ENCODE peak calls at places on chromosomes 16 and 17, in nine cellular contexts. B, W, G, H, C, Z, K, V and A are unnamed samples.
A peak's percentile ranks its signal among the peaks of the same experiment; 100 is the strongest.

GRCh38 chr17:8375738-8376259 is 705 bp downstream of the KRABD2 start:
- DNase-seq in W (no peak), C (no peak), Z (no peak), K (no peak), B (no peak), V (no peak), H (no peak), G (no peak), A (no peak)

GRCh38 chr17:27502526-27503324 is 46.5 kb downstream of the KSR1 start:
- DNase-seq in G (no peak), V (peak; percentile 29), K (no peak), H (no peak), Z (no peak), C (no peak), W (no peak), B (peak; percentile 78), A (no peak)

GRCh38 chr16:21659124-21659523 is 4.6 kb upstream of the OTOA start:
- DNase-seq in C (no peak), W (no peak), K (no peak), V (no peak), B (no peak), Z (no peak), H (no peak), G (no peak), A (no peak)

GRCh38 chr16:47699090-47699489 is 238.0 kb downstream of the PHKB start:
- DNase-seq in H (no peak), W (no peak), C (no peak), B (no peak), V (no peak), G (no peak), K (no peak), Z (no peak), A (no peak)

GRCh38 chr17:79252886-79253285 is 178.3 kb downstream of the ENGASE start:
- DNase-seq in V (no peak), G (no peak), H (no peak), B (no peak), W (no peak), K (no peak), C (no peak), Z (no peak), A (no peak)

GRCh38 chr17:48004973-48005372 is 32.6 kb downstream of the COPZ2 start:
- DNase-seq in K (no peak), B (no peak), H (no peak), V (no peak), G (no peak), Z (no peak), C (no peak), W (no peak), A (no peak)

GRCh38 chr17:19329136-19329535 is 33.4 kb downstream of the B9D1 start:
- DNase-seq in V (no peak), Z (no peak), G (no peak), B (no peak), K (no peak), H (no peak), C (no peak), W (no peak), A (no peak)

GRCh38 chr17:596287-596686 is 118.4 kb downstream of the VPS53 start:
- DNase-seq in C (no peak), B (peak; percentile 59), H (no peak), G (peak; percentile 44), K (no peak), W (no peak), V (no peak), Z (no peak), A (no peak)

GRCh38 chr16:23254338-23254737 is 47.8 kb upstream of the SCNN1B start:
- DNase-seq in W (no peak), K (no peak), B (peak; percentile 92), C (no peak), G (no peak), V (no peak), Z (no peak), H (peak; percentile 9), A (no peak)

GRCh38 chr17:31448467-31449077 is 57.1 kb downstream of the RAB11FIP4 start:
- DNase-seq in B (no peak), W (no peak), V (no peak), Z (no peak), G (no peak), H (peak; percentile 6), C (no peak), K (no peak), A (no peak)

GRCh38 chr16:19698480-19699465 is 19.3 kb downstream of the KNOP1 start:
- DNase-seq in Z (no peak), H (no peak), G (no peak), V (no peak), K (no peak), B (no peak), C (no peak), W (no peak), A (no peak)

GRCh38 chr17:57490890-57491289 is 234.6 kb downstream of the MSI2 start:
- DNase-seq in K (no peak), H (no peak), G (no peak), Z (no peak), C (no peak), W (no peak), B (no peak), V (no peak), A (no peak)

GRCh38 chr17:76918811-76919210 is 50.6 kb downstream of the MGAT5B start:
- DNase-seq in Z (no peak), C (no peak), V (no peak), B (no peak), G (no peak), W (no peak), K (no peak), H (no peak), A (no peak)

GRCh38 chr17:27379863-27380533 is 76.2 kb upstream of the KSR1 start:
- DNase-seq in K (peak; percentile 44), C (peak; percentile 39), W (no peak), G (no peak), B (peak; percentile 43), Z (peak; percentile 48), H (peak; percentile 61), V (peak; percentile 75), A (peak; percentile 65)

GRCh38 chr16:4465977-4466779 is 8.2 kb downstream of the NMRAL1 start:
- DNase-seq in C (no peak), K (peak; percentile 25), W (peak; percentile 62), H (no peak), V (peak; percentile 78), B (no peak), G (no peak), Z (no peak), A (peak; percentile 79)

GRCh38 chr16:27712251-27712711 is 162.3 kb downstream of the KATNIP start:
- DNase-seq in G (no peak), B (no peak), V (no peak), K (no peak), C (no peak), H (no peak), W (no peak), Z (no peak), A (no peak)

GRCh38 chr17:41648411-41649195 is 24.2 kb upstream of the KRT17 start:
- DNase-seq in B (peak; percentile 63), H (peak; percentile 78), K (peak; percentile 93), Z (peak; percentile 82), G (peak; percentile 93), W (peak; percentile 91), C (peak; percentile 74), V (peak; percentile 84), A (peak; percentile 90)

GRCh38 chr17:45228121-45228941 is 6.6 kb downstream of the FMNL1 start:
- DNase-seq in B (no peak), G (no peak), W (peak; percentile 48), V (no peak), Z (no peak), H (no peak), C (no peak), K (peak; percentile 13), A (no peak)

GRCh38 chr16:1791943-1792812 is 1.3 kb downstream of the IGFALS start:
- DNase-seq in C (no peak), W (no peak), H (no peak), V (no peak), Z (no peak), B (no peak), G (no peak), K (no peak), A (no peak)

GRCh38 chr16:49462989-49463371 is 89.4 kb downstream of the C16orf78 start:
- DNase-seq in H (no peak), K (no peak), C (no peak), Z (no peak), V (no peak), B (no peak), G (no peak), W (no peak), A (no peak)

GRCh38 chr17:17667947-17668346 is 13.3 kb upstream of the RAI1 start:
- DNase-seq in K (no peak), C (no peak), G (no peak), W (no peak), Z (no peak), V (no peak), H (no peak), B (no peak), A (no peak)

GRCh38 chr16:57485916-57486857 is at the start of gene DOK4:
- DNase-seq in K (peak; percentile 89), B (peak; percentile 48), G (peak; percentile 89), V (peak; percentile 87), H (peak; percentile 65), C (peak; percentile 36), W (peak; percentile 84), Z (peak; percentile 51), A (peak; percentile 87)

GRCh38 chr17:29461807-29462206 is 71.6 kb downstream of the TAOK1 start:
- DNase-seq in W (no peak), Z (no peak), K (no peak), V (no peak), H (no peak), C (no peak), G (no peak), B (no peak), A (no peak)
- H3K27ac ChIP-seq in W (no peak overlapping the region), Z (no peak overlapping the region), K (no peak overlapping the region), V (peak overlapping the region; percentile 35), H (no peak overlapping the region), C (no peak overlapping the region), G (no peak overlapping the region), B (no peak overlapping the region), A (no peak overlapping the region)

DNA sequence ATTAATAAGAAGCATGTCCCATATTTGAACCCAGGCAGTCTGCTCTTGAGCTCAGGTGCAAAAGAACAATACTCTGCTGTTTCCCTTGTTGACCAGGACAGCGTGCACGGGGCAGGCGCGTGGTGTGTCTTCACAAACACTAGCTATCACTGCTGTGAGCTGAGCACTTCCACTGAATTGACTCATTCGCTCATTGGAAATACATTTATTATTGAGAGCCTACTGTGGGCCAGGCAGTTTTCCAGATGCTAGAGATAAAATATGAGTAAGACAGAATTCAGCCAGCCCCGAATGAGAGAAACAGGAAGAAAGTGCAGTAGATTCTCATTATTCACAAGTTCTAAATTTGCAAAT is 1.7 kb downstream of the CHD9 start:
- DNase-seq in Z (no peak), K (peak; percentile 35), C (no peak), H (peak; percentile 52), B (peak; percentile 83), W (no peak), G (no peak), V (no peak), A (no peak)
- H3K27ac ChIP-seq in Z (peak overlapping the region; percentile 56), K (peak overlapping the region; percentile 87), C (no peak overlapping the region), H (no peak overlapping the region), B (peak overlapping the region; percentile 61), W (no peak overlapping the region), G (peak overlapping the region; percentile 98), V (peak overlapping the region; percentile 94), A (peak overlapping the region; percentile 93)

GRCh38 chr17:64991726-64992125 is 64.8 kb downstream of the GNA13 start:
- DNase-seq in K (no peak), G (no peak), B (no peak), H (no peak), C (no peak), W (no peak), V (no peak), Z (no peak), A (no peak)
- H3K27ac ChIP-seq in K (no peak overlapping the region), G (peak overlapping the region; percentile 77), B (no peak overlapping the region), H (peak overlapping the region; percentile 68), C (no peak overlapping the region), W (no peak overlapping the region), V (no peak overlapping the region), Z (no peak overlapping the region), A (no peak overlapping the region)

GRCh38 chr17:4716081-4716480 is 5.6 kb downstream of the ARRB2 start:
- DNase-seq in K (no peak), W (no peak), B (no peak), Z (no peak), G (no peak), C (no peak), V (no peak), H (no peak), A (no peak)
- H3K27ac ChIP-seq in K (no peak overlapping the region), W (peak overlapping the region; percentile 50), B (no peak overlapping the region), Z (no peak overlapping the region), G (no peak overlapping the region), C (no peak overlapping the region), V (no peak overlapping the region), H (no peak overlapping the region), A (no peak overlapping the region)